ENCODE peak calls at places on chromosomes 3 and 15, in ten cellular contexts. X is right cardiac atrium; V is hippocampal formation; U is HEK293T; H is left ventricle myocardium superior; I is brain microvascular endothelial cell; T is cardiac muscle cell; E is activated CD4-positive, alpha-beta memory T cell treated with anti-CD3 and anti-CD28 coated beads, Interleukin-2, amount 10 ng/mL, durations not matched to agents 7 days and 5 days; S is NCI-H2081; J is Right ventricle myocardium superior. L is an unnamed sample.
A peak's percentile ranks its signal among the peaks of the same experiment; 100 is the strongest.

GRCh38 chr15:82043130-82043673 is 2.6 kb downstream of the MEX3B start:
- DNase-seq in X (peak; percentile 54), E (no peak), V (no peak), H (no peak), S (no peak), J (no peak), U (no peak), T (no peak), I (no peak), L (no peak)

GRCh38 chr15:66701422-66702034 is 508 bp upstream of the SMAD6 start:
- DNase-seq in S (peak; percentile 51), J (peak; percentile 77), U (peak; percentile 61), I (peak; percentile 38), T (no peak), E (peak; percentile 43), V (no peak), X (peak; percentile 88), H (peak; percentile 71), L (no peak)

GRCh38 chr15:37100109-37100873 is at the start of gene MEIS2:
- DNase-seq in H (peak; percentile 97), X (peak; percentile 97), S (peak; percentile 98), J (peak; percentile 97), V (peak; percentile 84), I (peak; percentile 79), E (peak; percentile 51), U (peak; percentile 72), T (peak; percentile 98), L (no peak)

GRCh38 chr3:42511196-42511595 is 8.8 kb downstream of the VIPR1 start:
- DNase-seq in U (no peak), J (peak; percentile 38), T (no peak), V (no peak), X (no peak), I (no peak), E (no peak), H (no peak), S (no peak), L (no peak)

GRCh38 chr3:128068156-128068620 is 16.0 kb downstream of the SEC61A1 start:
- DNase-seq in T (peak; percentile 58), E (no peak), X (no peak), I (no peak), V (no peak), H (no peak), S (peak; percentile 32), J (no peak), U (peak; percentile 69), L (no peak)

GRCh38 chr3:15339786-15340215 is 7.4 kb upstream of the SH3BP5 start:
- DNase-seq in U (no peak), T (peak; percentile 58), I (peak; percentile 51), J (no peak), E (no peak), S (no peak), V (no peak), X (no peak), H (no peak), L (no peak)

GRCh38 chr3:138434875-138435772 is 708 bp downstream of the ESYT3 start:
- DNase-seq in J (no peak), H (no peak), V (no peak), T (peak; percentile 23), E (no peak), U (no peak), I (no peak), S (peak; percentile 39), X (no peak), L (no peak)

GRCh38 chr15:45612790-45613415 is 21.9 kb upstream of the SQOR start:
- DNase-seq in J (no peak), S (no peak), V (no peak), I (peak; percentile 46), X (no peak), H (no peak), E (no peak), T (peak; percentile 29), U (no peak), L (no peak)

GRCh38 chr15:75149911-75150709 is 51.6 kb upstream of the C15orf39 start:
- DNase-seq in X (no peak), V (no peak), U (no peak), E (peak; percentile 26), H (no peak), S (no peak), J (no peak), I (peak; percentile 64), T (peak; percentile 42), L (no peak)

GRCh38 chr3:181210275-181210674 is 220.7 kb upstream of the DNAJC19 start:
- DNase-seq in T (peak; percentile 42), I (peak; percentile 3), V (no peak), U (peak; percentile 8), X (no peak), J (no peak), E (no peak), H (no peak), S (peak; percentile 68), L (no peak)

GRCh38 chr3:31132132-31132769 is 237.8 kb upstream of the GADL1 start:
- DNase-seq in X (no peak), J (no peak), S (peak; percentile 19), U (peak; percentile 8), E (no peak), T (peak; percentile 68), H (no peak), I (peak; percentile 11), V (no peak), L (no peak)

GRCh38 chr15:78790027-78790426 is 21.2 kb downstream of the ADAMTS7 start:
- DNase-seq in T (no peak), H (no peak), X (no peak), I (no peak), J (no peak), E (peak; percentile 32), S (no peak), U (no peak), V (no peak), L (peak; percentile 31)

GRCh38 chr15:45704329-45705249 is 69.8 kb downstream of the SQOR start:
- DNase-seq in S (no peak), J (no peak), H (peak; percentile 38), U (no peak), V (no peak), T (peak; percentile 49), I (peak; percentile 20), E (peak; percentile 20), X (peak; percentile 58), L (no peak)

GRCh38 chr3:124250053-124250452 is 258.1 kb upstream of the ROPN1 start:
- DNase-seq in H (no peak), V (no peak), S (no peak), J (no peak), U (no peak), E (no peak), I (no peak), X (no peak), T (no peak), L (no peak)

GRCh38 chr3:31079691-31080090 is 185.2 kb upstream of the GADL1 start:
- DNase-seq in J (no peak), V (no peak), H (no peak), X (no peak), U (no peak), T (no peak), S (no peak), E (no peak), I (no peak), L (no peak)

GRCh38 chr3:21310891-21311290 is 440.1 kb downstream of the ZNF385D start:
- DNase-seq in J (no peak), T (no peak), E (no peak), S (no peak), X (no peak), I (no peak), H (no peak), U (no peak), V (no peak), L (no peak)

GRCh38 chr15:97490429-97490828 is 470.1 kb upstream of the ARRDC4 start:
- DNase-seq in U (no peak), J (no peak), S (no peak), T (no peak), I (no peak), H (no peak), V (no peak), E (no peak), X (no peak), L (no peak)

GRCh38 chr3:185677146-185677829 is 91.2 kb downstream of the SENP2 start:
- DNase-seq in J (no peak), S (peak; percentile 63), U (peak; percentile 57), V (no peak), E (no peak), H (no peak), I (peak; percentile 77), T (peak; percentile 83), X (no peak), L (peak; percentile 38)

GRCh38 chr3:164452707-164453106 is 625.6 kb downstream of the SI start:
- DNase-seq in I (no peak), S (peak; percentile 44), U (no peak), T (no peak), X (no peak), J (no peak), V (no peak), H (no peak), E (no peak), L (no peak)

GRCh38 chr15:72835289-72835890 is 51.8 kb upstream of the ADPGK start:
- DNase-seq in V (no peak), S (peak; percentile 24), I (no peak), J (no peak), X (no peak), H (no peak), T (peak; percentile 27), E (no peak), U (peak; percentile 31), L (no peak)

GRCh38 chr15:101255615-101256350 is 3.9 kb upstream of the CHSY1 start:
- DNase-seq in I (peak; percentile 87), T (peak; percentile 90), U (no peak), S (no peak), H (no peak), X (no peak), J (no peak), V (no peak), E (no peak), L (peak; percentile 34)

GRCh38 chr3:42660898-42661297 is 7.4 kb downstream of the ZBTB47 start:
- DNase-seq in I (no peak), J (no peak), H (peak; percentile 62), U (no peak), E (peak; percentile 36), S (no peak), X (peak; percentile 79), V (no peak), T (no peak), L (no peak)

GRCh38 chr3:11948331-11948730 is 55.9 kb upstream of the SYN2 start:
- DNase-seq in I (no peak), V (no peak), S (no peak), E (no peak), U (no peak), T (no peak), H (no peak), X (no peak), J (no peak), L (no peak)

GRCh38 chr3:195241592-195242355 is 29.2 kb downstream of the XXYLT1 start:
- DNase-seq in X (peak; percentile 32), I (no peak), V (no peak), E (peak; percentile 14), H (no peak), T (no peak), J (no peak), U (no peak), S (no peak), L (no peak)

GRCh38 chr3:155192957-155193746 is 100.3 kb downstream of the STRIT1 start:
- DNase-seq in I (no peak), T (no peak), S (no peak), X (no peak), E (no peak), J (no peak), U (no peak), V (no peak), H (no peak), L (no peak)

GRCh38 chr3:52532838-52533622 is 627 bp downstream of the NT5DC2 start:
- DNase-seq in H (peak; percentile 60), V (no peak), J (peak; percentile 65), I (no peak), S (peak; percentile 16), U (peak; percentile 19), X (peak; percentile 81), T (peak; percentile 23), E (peak; percentile 42), L (no peak)

L was measured in GF-D8.